ENCODE peak calls at places on chromosome 13, in nine cellular contexts. E is ovary, J is HCT116, V is IMR-90, Q is Peyer's patch, N is upper lobe of left lung, P is esophagus muscularis mucosa, B is vagina, W is body of pancreas. G is an unnamed sample.

GRCh38 chr13:109670776-109671175 is 115.6 kb downstream of the IRS2 start:
- DNase-seq in E (no peak), J (no peak), V (no peak), Q (no peak), N (no peak), P (peak), B (no peak), W (no peak), G (no peak)

GRCh38 chr13:109331898-109332297 is 454.5 kb downstream of the IRS2 start:
- DNase-seq in E (no peak), J (no peak), V (peak), Q (no peak), N (no peak), P (no peak), B (no peak), W (peak), G (no peak)

GRCh38 chr13:98445340-98446233 is 131.3 kb downstream of the STK24 start:
- DNase-seq in E (peak), J (peak), V (peak), Q (peak), N (peak), P (no peak), B (no peak), W (peak), G (peak)

GRCh38 chr13:50358221-50358620 is 343.0 kb downstream of the KCNRG start:
- DNase-seq in E (no peak), J (no peak), V (no peak), Q (no peak), N (no peak), P (peak), B (no peak), W (peak), G (no peak)

GRCh38 chr13:109945206-109945960 is 159.0 kb upstream of the IRS2 start:
- DNase-seq in E (no peak), J (no peak), V (peak), Q (no peak), N (no peak), P (peak), B (no peak), W (no peak), G (peak)

GRCh38 chr13:45781553-45782326 is 69.8 kb downstream of the SIAH3 start:
- DNase-seq in E (no peak), J (no peak), V (no peak), Q (peak), N (no peak), P (no peak), B (no peak), W (peak), G (no peak)

GRCh38 chr13:51643114-51643881 is 59.0 kb downstream of the WDFY2 start:
- DNase-seq in E (no peak), J (no peak), V (peak), Q (no peak), N (no peak), P (no peak), B (no peak), W (no peak), G (peak)

GRCh38 chr13:51912091-51912490 is 50.3 kb downstream of the CCDC70 start:
- DNase-seq in E (no peak), J (no peak), V (no peak), Q (no peak), N (no peak), P (no peak), B (no peak), W (peak), G (no peak)

GRCh38 chr13:108375772-108376171 is 106.3 kb downstream of the TNFSF13B start:
- DNase-seq in E (no peak), J (no peak), V (no peak), Q (no peak), N (no peak), P (no peak), B (no peak), W (no peak), G (no peak)

GRCh38 chr13:69092615-69093322 is 1014.9 kb upstream of the ATXN8OS start:
- DNase-seq in E (no peak), J (no peak), V (no peak), Q (no peak), N (no peak), P (no peak), B (no peak), W (no peak), G (no peak)

GRCh38 chr13:113974304-113975281 is 717 bp upstream of the C13orf46 start:
- DNase-seq in E (no peak), J (no peak), V (no peak), Q (peak), N (peak), P (no peak), B (no peak), W (no peak), G (no peak)

GRCh38 chr13:92196566-92197256 is 798.3 kb downstream of the GPC5 start:
- DNase-seq in E (no peak), J (no peak), V (peak), Q (no peak), N (no peak), P (no peak), B (no peak), W (no peak), G (no peak)

GRCh38 chr13:29991343-29991742 is 140.9 kb upstream of the UBL3 start:
- DNase-seq in E (no peak), J (no peak), V (peak), Q (no peak), N (no peak), P (no peak), B (no peak), W (no peak), G (peak)

GRCh38 chr13:29830000-29830399 is 20.4 kb downstream of the UBL3 start:
- DNase-seq in E (no peak), J (no peak), V (no peak), Q (no peak), N (no peak), P (no peak), B (no peak), W (no peak), G (no peak)

GRCh38 chr13:20395061-20395916 is 130.4 kb downstream of the CRYL1 start:
- DNase-seq in E (no peak), J (no peak), V (no peak), Q (no peak), N (no peak), P (no peak), B (no peak), W (no peak), G (no peak)

GRCh38 chr13:23876265-23876664 is 12.9 kb downstream of the MIPEP start:
- DNase-seq in E (no peak), J (no peak), V (peak), Q (no peak), N (no peak), P (no peak), B (no peak), W (peak), G (no peak)

GRCh38 chr13:103282571-103283450 is 216.6 kb upstream of the SLC10A2 start:
- DNase-seq in E (no peak), J (no peak), V (peak), Q (no peak), N (no peak), P (no peak), B (no peak), W (peak), G (peak)

GRCh38 chr13:112713517-112714253 is 23.8 kb downstream of the ATP11A start:
- DNase-seq in E (no peak), J (no peak), V (no peak), Q (peak), N (no peak), P (no peak), B (no peak), W (no peak), G (no peak)

GRCh38 chr13:47459512-47459911 is 541.6 kb downstream of the SUCLA2 start:
- DNase-seq in E (no peak), J (no peak), V (peak), Q (no peak), N (no peak), P (no peak), B (no peak), W (no peak), G (no peak)

GRCh38 chr13:98144501-98145350 is 1.8 kb downstream of the FARP1 start:
- DNase-seq in E (no peak), J (peak), V (peak), Q (no peak), N (no peak), P (no peak), B (no peak), W (peak), G (no peak)

GRCh38 chr13:24923305-24923640 is 159.3 kb downstream of the RNF17 start:
- DNase-seq in E (no peak), J (no peak), V (peak), Q (no peak), N (no peak), P (no peak), B (no peak), W (peak), G (peak)

GRCh38 chr13:89518289-89519077 is 1829.0 kb upstream of the MIR17HG start:
- DNase-seq in E (no peak), J (no peak), V (no peak), Q (no peak), N (no peak), P (no peak), B (no peak), W (no peak), G (no peak)

DNA sequence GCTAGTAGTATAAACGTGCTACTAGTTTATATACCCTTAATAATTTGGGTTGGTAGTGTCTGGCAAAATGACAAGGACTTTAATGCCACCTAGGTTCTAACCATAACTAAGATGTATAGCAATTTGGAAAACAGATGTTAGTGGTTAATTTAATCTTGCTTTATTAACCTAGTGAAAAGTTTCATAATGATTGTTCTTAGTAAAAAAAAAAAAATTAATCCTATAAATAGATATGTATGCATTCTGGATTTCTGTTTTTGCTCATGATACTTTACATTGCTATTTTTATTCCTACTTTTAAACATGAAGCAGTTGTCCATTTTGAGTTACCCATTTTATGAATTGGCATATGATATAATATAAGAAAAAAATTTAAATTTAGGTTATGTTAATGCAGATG is 36.3 kb downstream of the DGKH start:
- DNase-seq in E (no peak), J (no peak), V (no peak), Q (no peak), N (no peak), P (no peak), B (no peak), W (no peak), G (no peak)
- TF ChIP-seq POLR2A in E (no peak), J (no peak), V (no peak), Q (no peak), N (no peak), P (no peak), B (no peak), W (no peak), G (no peak)

DNA sequence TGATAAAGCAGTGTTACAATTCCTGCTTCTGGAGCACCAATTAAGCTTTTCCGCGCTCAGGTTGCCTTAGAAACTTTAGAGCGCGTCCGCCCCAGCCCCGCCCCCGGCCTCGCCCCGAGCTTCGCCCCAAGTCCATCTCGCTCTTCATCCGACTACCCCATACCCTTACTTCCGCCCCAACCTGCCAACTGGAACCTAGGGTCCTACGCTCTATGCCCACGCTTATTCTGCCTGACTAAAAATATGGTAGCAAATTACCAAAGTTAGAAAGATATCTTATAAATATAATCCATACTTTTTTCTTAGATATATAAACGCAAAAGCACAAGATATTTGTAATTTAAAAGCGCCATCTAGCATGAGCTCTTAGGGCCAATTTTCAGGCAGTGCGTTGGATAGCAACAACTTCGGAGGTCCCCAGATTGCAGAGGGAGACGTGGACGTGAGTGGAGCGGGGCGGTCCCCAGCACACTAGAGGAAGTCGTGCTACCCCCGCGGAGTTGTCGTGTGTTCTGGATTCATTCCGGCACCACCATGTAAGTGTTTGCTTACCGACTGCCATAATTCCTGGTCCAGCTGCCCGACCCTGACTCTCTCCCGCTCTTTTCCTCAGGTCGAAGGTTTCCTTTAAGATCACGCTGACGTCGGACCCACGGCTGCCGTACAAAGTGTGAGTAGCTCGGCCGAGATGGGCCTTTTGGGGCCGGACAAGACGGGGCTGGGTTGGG is at the start of gene UFM1:
- DNase-seq in E (peak), J (peak), V (peak), Q (peak), N (peak), P (peak), B (peak), W (peak), G (peak)
- TF ChIP-seq POLR2A in E (peak), J (no peak), V (peak), Q (peak), N (no peak), P (peak), B (peak), W (peak), G (peak)

GRCh38 chr13:33882804-33883203 is 64.9 kb downstream of the RFC3 start:
- DNase-seq in E (no peak), J (no peak), V (no peak), Q (no peak), N (no peak), P (no peak), B (no peak), W (no peak), G (no peak)
- TF ChIP-seq POLR2A in E (no peak), J (no peak), V (no peak), Q (no peak), N (no peak), P (no peak), B (no peak), W (no peak), G (no peak)

GRCh38 chr13:63864171-63864902 is 2448.7 kb upstream of the PCDH20 start:
- DNase-seq in E (no peak), J (no peak), V (peak), Q (no peak), N (no peak), P (no peak), B (no peak), W (no peak), G (no peak)
- TF ChIP-seq POLR2A in E (no peak), J (no peak), V (no peak), Q (no peak), N (no peak), P (no peak), B (no peak), W (no peak), G (no peak)

G was measured in H54.